ENCODE peak calls at places on chromosomes 5 and 9, in eight cellular contexts. G, W, F, U, P, C, I and Q are unnamed samples.

GRCh38 chr9:18837402-18837801 is 195.6 kb downstream of the SAXO1 start:
- DNase-seq in I (no peak), G (no peak), C (no peak), P (no peak), W (no peak), F (no peak), U (no peak), Q (no peak)

GRCh38 chr5:175685701-175686350 is 28.0 kb downstream of the HRH2 start:
- DNase-seq in F (no peak), W (no peak), P (peak; percentile 42), G (no peak), C (peak; percentile 47), I (no peak), U (no peak), Q (no peak)

GRCh38 chr5:132655821-132656773 is 1.9 kb upstream of the IL13 start:
- DNase-seq in C (no peak), G (peak; percentile 27), W (peak; percentile 72), U (no peak), F (no peak), P (no peak), I (no peak), Q (peak; percentile 65)

GRCh38 chr9:128552744-128553221 is 396 bp downstream of the SPTAN1 start:
- DNase-seq in U (no peak), I (peak; percentile 28), F (no peak), P (peak; percentile 92), G (peak; percentile 49), C (peak; percentile 79), W (peak; percentile 61), Q (no peak)

GRCh38 chr5:150648294-150649107 is 8.0 kb downstream of the SYNPO start:
- DNase-seq in C (no peak), I (no peak), U (no peak), P (no peak), G (no peak), F (no peak), W (no peak), Q (no peak)

GRCh38 chr9:136114606-136115005 is 4.1 kb downstream of the TMEM250 start:
- DNase-seq in U (no peak), W (no peak), P (no peak), C (no peak), I (no peak), F (no peak), G (no peak), Q (no peak)

GRCh38 chr9:133619791-133620190 is 10.6 kb upstream of the FAM163B start:
- DNase-seq in U (no peak), G (no peak), C (no peak), W (no peak), I (peak; percentile 36), P (no peak), F (no peak), Q (no peak)

GRCh38 chr9:130287736-130288135 is 22.2 kb downstream of the HMCN2 start:
- DNase-seq in I (peak; percentile 53), G (no peak), P (no peak), F (no peak), W (no peak), C (no peak), U (no peak), Q (no peak)

GRCh38 chr5:137296213-137296702 is 202.9 kb downstream of the SPOCK1 start:
- DNase-seq in G (no peak), W (no peak), I (no peak), C (no peak), P (no peak), F (no peak), U (no peak), Q (peak; percentile 34)

GRCh38 chr5:174383196-174384178 is 338.0 kb downstream of the NSG2 start:
- DNase-seq in F (no peak), P (no peak), I (no peak), U (no peak), C (no peak), G (no peak), W (no peak), Q (no peak)

GRCh38 chr9:92961627-92962302 is 14.4 kb downstream of the FGD3 start:
- DNase-seq in F (no peak), G (peak; percentile 26), P (no peak), I (no peak), U (no peak), W (no peak), C (no peak), Q (no peak)

GRCh38 chr9:21684831-21685362 is 117.5 kb upstream of the MTAP start:
- DNase-seq in I (peak; percentile 69), W (no peak), G (peak; percentile 70), U (peak; percentile 99), F (no peak), P (no peak), C (no peak), Q (peak; percentile 88)

GRCh38 chr9:17401858-17402257 is 177.0 kb upstream of the SH3GL2 start:
- DNase-seq in C (no peak), F (no peak), I (no peak), P (no peak), U (no peak), W (no peak), G (no peak), Q (no peak)

GRCh38 chr9:18739127-18739526 is 265.2 kb downstream of the ADAMTSL1 start:
- DNase-seq in C (no peak), I (no peak), W (no peak), P (no peak), F (no peak), G (no peak), U (no peak), Q (no peak)

GRCh38 chr5:154081246-154081645 is 42.5 kb downstream of the MFAP3 start:
- DNase-seq in W (no peak), U (no peak), I (no peak), G (no peak), C (no peak), F (no peak), P (no peak), Q (no peak)

GRCh38 chr5:1772634-1773033 is 27.0 kb downstream of the MRPL36 start:
- DNase-seq in I (peak; percentile 65), G (no peak), U (peak; percentile 38), C (peak; percentile 15), P (no peak), W (no peak), F (no peak), Q (no peak)

GRCh38 chr5:31783762-31784161 is 144.8 kb downstream of the PDZD2 start:
- DNase-seq in U (no peak), I (no peak), P (no peak), W (no peak), C (no peak), G (no peak), F (no peak), Q (no peak)

GRCh38 chr5:96459313-96460109 is 26.5 kb upstream of the PCSK1 start:
- DNase-seq in C (no peak), G (no peak), U (no peak), F (no peak), I (no peak), P (no peak), W (no peak), Q (no peak)

GRCh38 chr5:142862585-142862984 is 92.4 kb downstream of the ARHGAP26 start:
- DNase-seq in G (no peak), P (no peak), U (no peak), W (no peak), C (no peak), F (no peak), I (no peak), Q (no peak)

GRCh38 chr5:142864293-142865260 is 94.4 kb downstream of the ARHGAP26 start:
- DNase-seq in W (peak; percentile 52), I (no peak), C (no peak), U (no peak), P (no peak), F (no peak), G (peak; percentile 87), Q (no peak)

GRCh38 chr5:142863856-142864255 is 93.7 kb downstream of the ARHGAP26 start:
- DNase-seq in U (no peak), I (no peak), W (peak; percentile 70), G (no peak), P (no peak), F (no peak), C (no peak), Q (no peak)

GRCh38 chr5:142866563-142867275 is 96.5 kb downstream of the ARHGAP26 start:
- DNase-seq in C (no peak), U (peak; percentile 67), G (peak; percentile 58), P (no peak), I (peak; percentile 72), F (peak; percentile 26), W (peak; percentile 89), Q (no peak)

GRCh38 chr5:142865631-142866030 is 95.5 kb downstream of the ARHGAP26 start:
- DNase-seq in G (no peak), P (no peak), F (no peak), I (no peak), U (no peak), W (peak; percentile 12), C (no peak), Q (no peak)
- H3K4me1 ChIP-seq in G (peaks cover 98% of the 10 kb centered on the region), P (no peaks in the 10 kb centered on the region), F (no peaks in the 10 kb centered on the region), I (no peaks in the 10 kb centered on the region), U (peaks cover 39% of the 10 kb centered on the region), W (peaks cover 64% of the 10 kb centered on the region), C (peaks cover 56% of the 10 kb centered on the region), Q (peaks cover 50% of the 10 kb centered on the region)

DNA sequence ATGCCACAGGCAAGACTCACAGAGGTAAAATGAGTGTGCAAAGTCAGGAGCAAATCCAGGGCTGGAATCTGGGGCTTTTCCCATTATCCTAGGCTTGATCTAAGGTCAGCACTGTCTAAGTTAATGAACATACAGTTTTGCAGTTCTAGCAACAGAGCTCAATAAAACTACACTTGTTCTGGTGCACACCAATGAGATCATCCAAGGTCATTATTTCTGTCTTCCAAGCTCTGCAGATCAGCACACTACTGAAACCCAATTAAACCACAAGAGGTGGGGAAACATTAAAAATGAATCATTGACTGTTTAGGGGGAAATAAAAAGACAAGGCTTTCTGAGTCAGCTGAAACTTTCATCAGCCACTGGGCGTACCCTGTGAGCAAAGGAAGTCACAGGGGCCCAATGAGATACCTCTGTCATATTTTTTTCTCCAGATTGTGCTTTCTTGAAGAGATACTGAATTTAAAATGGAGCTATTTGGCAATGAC is 662.2 kb upstream of the ZNF608 start:
- DNase-seq in U (peak; percentile 27), P (no peak), F (no peak), W (no peak), G (no peak), I (no peak), C (no peak), Q (no peak)
- TF ChIP-seq POLR2AphosphoS5 in U (no peak), P (no peak), F (no peak), W (no peak), G (no peak), I (no peak), C (peak; percentile 40), Q (no peak)

DNA sequence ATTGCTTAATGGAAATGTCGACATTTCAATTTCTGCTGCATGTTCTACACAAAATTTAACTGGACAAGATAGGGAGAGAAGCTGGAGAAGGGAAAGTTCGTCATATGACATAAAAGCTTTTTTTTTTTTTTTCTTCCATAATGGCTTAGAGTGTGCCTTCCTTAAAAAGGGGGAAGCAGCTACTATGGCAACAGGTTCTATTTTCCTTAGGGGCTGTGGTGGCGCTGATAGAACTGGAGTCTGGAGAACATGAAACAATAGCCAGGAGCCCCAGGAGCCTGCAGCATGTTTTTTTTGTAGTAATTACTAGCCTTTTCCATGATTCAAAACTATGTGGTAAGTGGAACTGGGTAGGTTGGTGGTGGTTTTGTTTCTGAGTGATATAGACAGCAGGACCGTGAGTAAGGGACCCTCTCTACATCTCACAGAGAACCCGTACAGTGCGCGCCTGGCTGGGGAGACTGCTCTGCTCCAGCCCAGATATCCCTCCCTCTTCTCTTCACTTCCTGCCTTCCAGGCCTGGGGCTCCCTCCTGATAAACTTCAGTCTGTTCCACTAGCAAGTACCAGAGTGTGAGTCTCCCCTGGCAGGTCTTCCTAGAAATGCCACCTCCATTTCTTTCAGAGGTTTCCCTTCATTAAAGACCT is 301.6 kb downstream of the NR3C1 start:
- DNase-seq in C (no peak), F (no peak), G (no peak), I (no peak), P (no peak), U (no peak), W (no peak), Q (no peak)
- TF ChIP-seq CTCF in C (no peak), F (no peak), G (no peak), I (no peak), P (no peak), U (no peak), W (no peak), Q (no peak)

GRCh38 chr9:123421801-123422455 is 65.9 kb downstream of the CRB2 start:
- DNase-seq in P (peak; percentile 43), I (no peak), W (peak; percentile 48), U (no peak), C (peak; percentile 45), F (no peak), G (no peak), Q (no peak)
- H3K4me1 ChIP-seq in P (no peaks in the 10 kb centered on the region), I (no peaks in the 10 kb centered on the region), W (peaks cover 28% of the 10 kb centered on the region), U (no peaks in the 10 kb centered on the region), C (no peaks in the 10 kb centered on the region), F (peaks cover 9% of the 10 kb centered on the region), G (no peaks in the 10 kb centered on the region), Q (no peaks in the 10 kb centered on the region)